ENCODE peak calls at places on chromosomes 4 and X, in nine cellular contexts. One of them, this sample, is unnamed.

GRCh38 chr4:19375931-19376330 is 875.8 kb upstream of the SLIT2 start:
- DNase-seq in neural progenitor cell: no peak
- DNase-seq in ovary: no peak
- DNase-seq in cardiac muscle cell: no peak
- DNase-seq in adrenal gland: no peak
- DNase-seq in CD4-positive, alpha-beta memory T cell: no peak
- DNase-seq in CD4-positive, alpha-beta T cell: no peak
- DNase-seq in PC-3: no peak
- DNase-seq in A549: no peak
- DNase-seq in this sample: no peak

GRCh38 chr4:118969359-118969758 is 80.7 kb downstream of the SYNPO2 start:
- DNase-seq in neural progenitor cell: peak; percentile 44
- DNase-seq in ovary: peak; percentile 55
- DNase-seq in cardiac muscle cell: peak; percentile 80
- DNase-seq in adrenal gland: peak; percentile 54
- DNase-seq in CD4-positive, alpha-beta memory T cell: no peak
- DNase-seq in CD4-positive, alpha-beta T cell: no peak
- DNase-seq in PC-3: peak; percentile 71
- DNase-seq in A549: peak; percentile 38
- DNase-seq in this sample: peak; percentile 62

GRCh38 chr4:62953752-62954151 is 1455.5 kb downstream of the TECRL start:
- DNase-seq in neural progenitor cell: no peak
- DNase-seq in ovary: no peak
- DNase-seq in cardiac muscle cell: no peak
- DNase-seq in adrenal gland: no peak
- DNase-seq in CD4-positive, alpha-beta memory T cell: no peak
- DNase-seq in CD4-positive, alpha-beta T cell: no peak
- DNase-seq in PC-3: no peak
- DNase-seq in A549: no peak
- DNase-seq in this sample: no peak

GRCh38 chrX:41889317-41890025 is 33.9 kb downstream of the CASK start:
- DNase-seq in neural progenitor cell: no peak
- DNase-seq in ovary: no peak
- DNase-seq in cardiac muscle cell: peak; percentile 11
- DNase-seq in adrenal gland: no peak
- DNase-seq in CD4-positive, alpha-beta memory T cell: no peak
- DNase-seq in CD4-positive, alpha-beta T cell: no peak
- DNase-seq in PC-3: peak; percentile 72
- DNase-seq in A549: peak; percentile 61
- DNase-seq in this sample: peak; percentile 34

GRCh38 chr4:3445829-3446545 is 4.2 kb downstream of the HGFAC start:
- DNase-seq in neural progenitor cell: no peak
- DNase-seq in ovary: no peak
- DNase-seq in cardiac muscle cell: no peak
- DNase-seq in adrenal gland: no peak
- DNase-seq in CD4-positive, alpha-beta memory T cell: no peak
- DNase-seq in CD4-positive, alpha-beta T cell: no peak
- DNase-seq in PC-3: no peak
- DNase-seq in A549: no peak
- DNase-seq in this sample: no peak

GRCh38 chr4:42627887-42628646 is 28.8 kb downstream of the ATP8A1 start:
- DNase-seq in neural progenitor cell: no peak
- DNase-seq in ovary: peak; percentile 64
- DNase-seq in cardiac muscle cell: peak; percentile 17
- DNase-seq in adrenal gland: no peak
- DNase-seq in CD4-positive, alpha-beta memory T cell: peak; percentile 50
- DNase-seq in CD4-positive, alpha-beta T cell: peak; percentile 34
- DNase-seq in PC-3: no peak
- DNase-seq in A549: peak; percentile 0
- DNase-seq in this sample: no peak

GRCh38 chr4:78496021-78496643 is 55.4 kb upstream of the ANXA3 start:
- DNase-seq in neural progenitor cell: no peak
- DNase-seq in ovary: no peak
- DNase-seq in cardiac muscle cell: peak; percentile 89
- DNase-seq in adrenal gland: no peak
- DNase-seq in CD4-positive, alpha-beta memory T cell: no peak
- DNase-seq in CD4-positive, alpha-beta T cell: no peak
- DNase-seq in PC-3: no peak
- DNase-seq in A549: no peak
- DNase-seq in this sample: no peak

GRCh38 chrX:113982766-113983165 is 601.1 kb upstream of the HTR2C start:
- DNase-seq in neural progenitor cell: no peak
- DNase-seq in ovary: no peak
- DNase-seq in cardiac muscle cell: no peak
- DNase-seq in adrenal gland: no peak
- DNase-seq in CD4-positive, alpha-beta memory T cell: no peak
- DNase-seq in CD4-positive, alpha-beta T cell: no peak
- DNase-seq in PC-3: no peak
- DNase-seq in A549: no peak
- DNase-seq in this sample: no peak

GRCh38 chrX:41684138-41684537 is 4.6 kb upstream of the GPR34 start:
- DNase-seq in neural progenitor cell: no peak
- DNase-seq in ovary: no peak
- DNase-seq in cardiac muscle cell: peak; percentile 32
- DNase-seq in adrenal gland: no peak
- DNase-seq in CD4-positive, alpha-beta memory T cell: no peak
- DNase-seq in CD4-positive, alpha-beta T cell: no peak
- DNase-seq in PC-3: peak; percentile 6
- DNase-seq in A549: no peak
- DNase-seq in this sample: no peak

GRCh38 chrX:108173874-108174273 is 82.3 kb downstream of the ATG4A start:
- DNase-seq in neural progenitor cell: no peak
- DNase-seq in ovary: no peak
- DNase-seq in cardiac muscle cell: no peak
- DNase-seq in adrenal gland: no peak
- DNase-seq in CD4-positive, alpha-beta memory T cell: no peak
- DNase-seq in CD4-positive, alpha-beta T cell: no peak
- DNase-seq in PC-3: no peak
- DNase-seq in A549: no peak
- DNase-seq in this sample: no peak

DNA sequence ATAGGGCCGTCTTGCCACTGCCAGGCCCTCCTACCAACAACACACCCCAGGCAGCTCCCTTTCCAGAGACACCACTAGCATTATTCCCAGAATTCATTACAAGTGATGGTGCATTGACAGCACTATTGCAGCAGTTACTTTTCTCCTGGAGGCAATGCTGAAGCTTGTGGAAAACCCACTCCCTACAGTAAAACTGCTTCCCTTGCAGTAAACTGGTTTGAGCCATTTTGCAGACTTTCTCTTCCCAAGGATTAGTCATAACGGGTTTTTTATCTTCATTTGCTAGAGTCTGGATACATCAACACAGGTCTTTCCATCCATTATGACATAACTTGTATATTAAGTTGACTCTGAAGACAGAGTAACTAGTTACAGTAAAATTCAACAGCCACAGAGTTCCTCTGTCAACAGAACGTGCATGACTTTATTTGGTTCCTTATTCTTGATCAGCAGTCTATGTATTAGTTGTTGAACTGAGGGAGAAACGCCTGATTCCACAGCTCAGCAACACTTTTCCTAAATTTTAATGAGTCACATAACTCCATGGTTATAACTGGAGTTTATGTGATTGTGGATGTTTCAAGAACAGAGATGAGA is 2.2 kb downstream of the ANKRD50 start:
- DNase-seq in neural progenitor cell: peak; percentile 1
- DNase-seq in ovary: no peak
- DNase-seq in cardiac muscle cell: peak; percentile 31
- DNase-seq in adrenal gland: no peak
- DNase-seq in CD4-positive, alpha-beta memory T cell: no peak
- DNase-seq in CD4-positive, alpha-beta T cell: no peak
- DNase-seq in PC-3: peak; percentile 19
- DNase-seq in A549: no peak
- DNase-seq in this sample: no peak
- H3K27ac ChIP-seq in neural progenitor cell: no peak overlapping the region
- H3K27ac ChIP-seq in ovary: no peak overlapping the region
- H3K27ac ChIP-seq in cardiac muscle cell: peak overlapping the region; percentile 98
- H3K27ac ChIP-seq in adrenal gland: no peak overlapping the region
- H3K27ac ChIP-seq in CD4-positive, alpha-beta memory T cell: no peak overlapping the region
- H3K27ac ChIP-seq in CD4-positive, alpha-beta T cell: no peak overlapping the region
- H3K27ac ChIP-seq in PC-3: no peak overlapping the region
- H3K27ac ChIP-seq in A549: no peak overlapping the region
- H3K27ac ChIP-seq in this sample: no peak overlapping the region

GRCh38 chr4:150354214-150354796 is 227.6 kb upstream of the MAB21L2 start:
- DNase-seq in neural progenitor cell: peak; percentile 22
- DNase-seq in ovary: no peak
- DNase-seq in cardiac muscle cell: no peak
- DNase-seq in adrenal gland: no peak
- DNase-seq in CD4-positive, alpha-beta memory T cell: no peak
- DNase-seq in CD4-positive, alpha-beta T cell: no peak
- DNase-seq in PC-3: no peak
- DNase-seq in A549: no peak
- DNase-seq in this sample: no peak

GRCh38 chr4:150355404-150355803 is 226.5 kb upstream of the MAB21L2 start:
- DNase-seq in neural progenitor cell: no peak
- DNase-seq in ovary: no peak
- DNase-seq in cardiac muscle cell: no peak
- DNase-seq in adrenal gland: no peak
- DNase-seq in CD4-positive, alpha-beta memory T cell: no peak
- DNase-seq in CD4-positive, alpha-beta T cell: no peak
- DNase-seq in PC-3: no peak
- DNase-seq in A549: no peak
- DNase-seq in this sample: no peak

GRCh38 chr4:150358691-150359090 is 223.3 kb upstream of the MAB21L2 start:
- DNase-seq in neural progenitor cell: no peak
- DNase-seq in ovary: no peak
- DNase-seq in cardiac muscle cell: no peak
- DNase-seq in adrenal gland: no peak
- DNase-seq in CD4-positive, alpha-beta memory T cell: no peak
- DNase-seq in CD4-positive, alpha-beta T cell: no peak
- DNase-seq in PC-3: no peak
- DNase-seq in A549: no peak
- DNase-seq in this sample: no peak

GRCh38 chr4:150357829-150358228 is 224.1 kb upstream of the MAB21L2 start:
- DNase-seq in neural progenitor cell: no peak
- DNase-seq in ovary: no peak
- DNase-seq in cardiac muscle cell: no peak
- DNase-seq in adrenal gland: no peak
- DNase-seq in CD4-positive, alpha-beta memory T cell: no peak
- DNase-seq in CD4-positive, alpha-beta T cell: no peak
- DNase-seq in PC-3: no peak
- DNase-seq in A549: no peak
- DNase-seq in this sample: no peak

GRCh38 chr4:150355858-150356455 is 226.0 kb upstream of the MAB21L2 start:
- DNase-seq in neural progenitor cell: no peak
- DNase-seq in ovary: no peak
- DNase-seq in cardiac muscle cell: no peak
- DNase-seq in adrenal gland: no peak
- DNase-seq in CD4-positive, alpha-beta memory T cell: no peak
- DNase-seq in CD4-positive, alpha-beta T cell: no peak
- DNase-seq in PC-3: no peak
- DNase-seq in A549: no peak
- DNase-seq in this sample: no peak
- H3K27ac ChIP-seq in neural progenitor cell: no peak overlapping the region
- H3K27ac ChIP-seq in ovary: no peak overlapping the region
- H3K27ac ChIP-seq in cardiac muscle cell: no peak overlapping the region
- H3K27ac ChIP-seq in adrenal gland: no peak overlapping the region
- H3K27ac ChIP-seq in CD4-positive, alpha-beta memory T cell: no peak overlapping the region
- H3K27ac ChIP-seq in CD4-positive, alpha-beta T cell: no peak overlapping the region
- H3K27ac ChIP-seq in PC-3: no peak overlapping the region
- H3K27ac ChIP-seq in A549: no peak overlapping the region
- H3K27ac ChIP-seq in this sample: no peak overlapping the region

GRCh38 chrX:69299271-69299670 is 134.0 kb upstream of the PJA1 start:
- DNase-seq in neural progenitor cell: no peak
- DNase-seq in ovary: no peak
- DNase-seq in cardiac muscle cell: no peak
- DNase-seq in adrenal gland: no peak
- DNase-seq in CD4-positive, alpha-beta memory T cell: no peak
- DNase-seq in CD4-positive, alpha-beta T cell: no peak
- DNase-seq in PC-3: no peak
- DNase-seq in A549: no peak
- DNase-seq in this sample: no peak

GRCh38 chrX:69297521-69297920 is 132.3 kb upstream of the PJA1 start:
- DNase-seq in neural progenitor cell: peak; percentile 55
- DNase-seq in ovary: no peak
- DNase-seq in cardiac muscle cell: no peak
- DNase-seq in adrenal gland: no peak
- DNase-seq in CD4-positive, alpha-beta memory T cell: no peak
- DNase-seq in CD4-positive, alpha-beta T cell: no peak
- DNase-seq in PC-3: no peak
- DNase-seq in A549: no peak
- DNase-seq in this sample: no peak

GRCh38 chrX:69293776-69294601 is 128.7 kb upstream of the PJA1 start:
- DNase-seq in neural progenitor cell: no peak
- DNase-seq in ovary: no peak
- DNase-seq in cardiac muscle cell: no peak
- DNase-seq in adrenal gland: no peak
- DNase-seq in CD4-positive, alpha-beta memory T cell: no peak
- DNase-seq in CD4-positive, alpha-beta T cell: no peak
- DNase-seq in PC-3: no peak
- DNase-seq in A549: no peak
- DNase-seq in this sample: no peak

GRCh38 chrX:69300323-69300722 is 135.1 kb upstream of the PJA1 start:
- DNase-seq in neural progenitor cell: no peak
- DNase-seq in ovary: no peak
- DNase-seq in cardiac muscle cell: no peak
- DNase-seq in adrenal gland: no peak
- DNase-seq in CD4-positive, alpha-beta memory T cell: no peak
- DNase-seq in CD4-positive, alpha-beta T cell: no peak
- DNase-seq in PC-3: no peak
- DNase-seq in A549: no peak
- DNase-seq in this sample: no peak

DNA sequence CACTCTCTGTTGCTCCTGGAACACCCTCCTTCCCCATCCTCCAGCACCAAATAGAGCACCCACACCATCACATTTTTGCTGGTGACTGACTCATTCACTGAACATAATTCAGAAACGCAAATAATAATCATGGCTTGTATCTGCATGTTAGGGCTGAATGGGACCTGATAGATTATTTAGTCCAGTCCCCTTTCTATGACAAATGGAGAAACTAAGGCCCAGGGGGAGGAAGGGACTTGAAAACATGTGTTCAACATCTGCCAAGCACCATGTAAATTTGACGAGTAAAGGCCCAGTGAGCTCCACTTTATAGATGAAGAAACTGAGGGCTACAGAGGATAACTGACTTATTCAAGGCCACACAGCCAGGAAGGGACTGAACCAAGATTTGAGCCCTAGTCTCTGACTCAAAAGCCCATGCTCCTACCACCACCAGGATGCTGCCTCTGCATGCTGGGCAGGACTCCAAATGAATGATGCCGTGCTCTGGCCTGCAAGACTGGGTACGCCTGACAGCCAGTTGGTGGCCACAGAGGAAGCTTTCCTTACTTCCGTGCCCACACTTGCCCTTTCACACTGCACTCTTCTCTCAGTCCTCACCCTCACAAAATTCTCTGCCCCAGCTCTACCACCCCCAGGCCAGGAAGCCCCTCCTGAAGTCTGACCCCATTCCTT is 133.3 kb upstream of the PJA1 start:
- DNase-seq in neural progenitor cell: no peak
- DNase-seq in ovary: no peak
- DNase-seq in cardiac muscle cell: peak; percentile 48
- DNase-seq in adrenal gland: no peak
- DNase-seq in CD4-positive, alpha-beta memory T cell: no peak
- DNase-seq in CD4-positive, alpha-beta T cell: no peak
- DNase-seq in PC-3: no peak
- DNase-seq in A549: no peak
- DNase-seq in this sample: no peak
- H3K27ac ChIP-seq in neural progenitor cell: no peak overlapping the region
- H3K27ac ChIP-seq in ovary: no peak overlapping the region
- H3K27ac ChIP-seq in cardiac muscle cell: no peak overlapping the region
- H3K27ac ChIP-seq in adrenal gland: no peak overlapping the region
- H3K27ac ChIP-seq in CD4-positive, alpha-beta memory T cell: no peak overlapping the region
- H3K27ac ChIP-seq in CD4-positive, alpha-beta T cell: no peak overlapping the region
- H3K27ac ChIP-seq in PC-3: no peak overlapping the region
- H3K27ac ChIP-seq in A549: no peak overlapping the region
- H3K27ac ChIP-seq in this sample: no peak overlapping the region

GRCh38 chr4:159097785-159098184 is 5.1 kb upstream of the RAPGEF2 start:
- DNase-seq in neural progenitor cell: no peak
- DNase-seq in ovary: no peak
- DNase-seq in cardiac muscle cell: no peak
- DNase-seq in adrenal gland: no peak
- DNase-seq in CD4-positive, alpha-beta memory T cell: no peak
- DNase-seq in CD4-positive, alpha-beta T cell: no peak
- DNase-seq in PC-3: no peak
- DNase-seq in A549: peak; percentile 3
- DNase-seq in this sample: no peak
- H3K27ac ChIP-seq in neural progenitor cell: no peak overlapping the region
- H3K27ac ChIP-seq in ovary: no peak overlapping the region
- H3K27ac ChIP-seq in cardiac muscle cell: no peak overlapping the region
- H3K27ac ChIP-seq in adrenal gland: no peak overlapping the region
- H3K27ac ChIP-seq in CD4-positive, alpha-beta memory T cell: no peak overlapping the region
- H3K27ac ChIP-seq in CD4-positive, alpha-beta T cell: no peak overlapping the region
- H3K27ac ChIP-seq in PC-3: no peak overlapping the region
- H3K27ac ChIP-seq in A549: no peak overlapping the region
- H3K27ac ChIP-seq in this sample: no peak overlapping the region

This sample was measured in SJSA1.